ENCODE peak calls at places on chromosomes 6 and 20, in eight cellular contexts. K is breast epithelium, T is PC-9, X is prostate gland, O is heart left ventricle, Y is neuronal stem cell, R is NT2/D1, F is retinal pigment epithelial cell. C is an unnamed sample.

GRCh38 chr20:57326667-57327455 is 2.7 kb upstream of the SPO11 start:
- DNase-seq in K (peak; percentile 77), T (peak; percentile 95), X (peak; percentile 62), O (no peak), Y (no peak), R (peak; percentile 36), F (no peak), C (peak; percentile 31)

GRCh38 chr6:131023834-131024504 is 39.1 kb downstream of the EPB41L2 start:
- DNase-seq in K (no peak), T (peak; percentile 25), X (no peak), O (no peak), Y (no peak), R (no peak), F (no peak), C (no peak)

GRCh38 chr20:61253264-61253639 is 1.2 kb downstream of the CDH4 start:
- DNase-seq in K (no peak), T (no peak), X (no peak), O (no peak), Y (peak; percentile 53), R (no peak), F (no peak), C (peak; percentile 92)

GRCh38 chr6:42131531-42131930 is 10.9 kb downstream of the C6orf132 start:
- DNase-seq in K (no peak), T (peak; percentile 38), X (no peak), O (no peak), Y (no peak), R (no peak), F (peak; percentile 89), C (no peak)

GRCh38 chr6:40516429-40516828 is 70.7 kb downstream of the LRFN2 start:
- DNase-seq in K (no peak), T (no peak), X (no peak), O (no peak), Y (no peak), R (no peak), F (no peak), C (no peak)

GRCh38 chr20:38261054-38261390 is 487 bp upstream of the KIAA1755 start:
- DNase-seq in K (no peak), T (no peak), X (no peak), O (no peak), Y (no peak), R (no peak), F (no peak), C (no peak)

GRCh38 chr6:76852776-76853175 is 610.5 kb downstream of the HTR1B start:
- DNase-seq in K (no peak), T (no peak), X (no peak), O (no peak), Y (no peak), R (no peak), F (no peak), C (no peak)

GRCh38 chr20:59007758-59008511 is 881 bp upstream of the CTSZ start:
- DNase-seq in K (no peak), T (no peak), X (no peak), O (peak; percentile 52), Y (no peak), R (no peak), F (no peak), C (no peak)

DNA sequence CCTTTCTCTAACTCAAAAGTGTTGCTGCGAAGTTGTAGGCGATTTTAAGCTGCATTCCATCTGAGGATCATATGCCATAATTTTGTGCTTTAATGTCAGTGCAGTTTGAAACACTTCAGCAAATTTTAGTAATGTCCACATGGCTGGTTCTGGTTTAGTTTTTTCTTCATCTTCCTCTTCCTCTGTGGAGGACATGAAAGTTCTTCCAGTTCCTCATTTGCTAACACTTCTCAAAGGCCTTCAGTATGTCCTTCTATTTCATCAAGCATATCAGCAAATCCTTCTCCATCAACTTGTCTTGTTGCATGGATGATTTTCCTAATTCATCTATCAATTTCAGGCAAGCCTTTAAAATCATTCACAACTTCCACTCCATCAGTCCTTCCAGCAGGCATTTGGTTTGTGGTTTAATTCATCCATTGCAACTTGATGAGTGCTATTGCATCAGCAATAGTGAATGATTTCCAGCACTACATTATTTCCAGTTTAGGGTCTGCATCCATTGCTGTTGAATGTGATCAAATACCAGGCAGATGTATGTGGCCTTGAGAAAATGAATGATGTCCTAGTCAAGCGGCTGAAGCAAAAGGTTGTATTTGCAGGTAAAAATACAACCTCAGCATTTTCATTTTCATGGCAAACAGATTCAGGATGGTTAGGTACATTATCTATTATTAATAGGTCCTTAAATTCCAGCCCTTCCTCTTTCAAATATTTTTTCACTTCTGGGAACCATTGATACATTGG is 20.2 kb downstream of the SHLD1 start:
- DNase-seq in K (no peak), T (no peak), X (no peak), O (no peak), Y (no peak), R (no peak), F (no peak), C (no peak)
- H3K4me3 ChIP-seq in K (no peak overlapping the region), T (no peak overlapping the region), X (no peak overlapping the region), O (no peak overlapping the region), Y (no peak overlapping the region), R (no peak overlapping the region), F (no peak overlapping the region), C (no peak overlapping the region)

GRCh38 chr20:46307999-46308257 is 370 bp downstream of the CDH22 start:
- DNase-seq in K (no peak), T (no peak), X (no peak), O (no peak), Y (no peak), R (no peak), F (no peak), C (peak; percentile 84)
- H3K4me3 ChIP-seq in K (peak overlapping the region; percentile 51), T (no peak overlapping the region), X (peak overlapping the region; percentile 31), O (peak overlapping the region; percentile 44), Y (peak overlapping the region; percentile 86), R (peak overlapping the region; percentile 64), F (no peak overlapping the region), C (peak overlapping the region; percentile 55)

GRCh38 chr6:22112490-22112889 is 184.3 kb downstream of the PRL start:
- DNase-seq in K (no peak), T (no peak), X (no peak), O (no peak), Y (no peak), R (no peak), F (peak; percentile 18), C (no peak)

GRCh38 chr6:22113046-22113766 is 183.6 kb downstream of the PRL start:
- DNase-seq in K (peak; percentile 24), T (peak; percentile 38), X (no peak), O (peak; percentile 44), Y (no peak), R (no peak), F (peak; percentile 95), C (no peak)

DNA sequence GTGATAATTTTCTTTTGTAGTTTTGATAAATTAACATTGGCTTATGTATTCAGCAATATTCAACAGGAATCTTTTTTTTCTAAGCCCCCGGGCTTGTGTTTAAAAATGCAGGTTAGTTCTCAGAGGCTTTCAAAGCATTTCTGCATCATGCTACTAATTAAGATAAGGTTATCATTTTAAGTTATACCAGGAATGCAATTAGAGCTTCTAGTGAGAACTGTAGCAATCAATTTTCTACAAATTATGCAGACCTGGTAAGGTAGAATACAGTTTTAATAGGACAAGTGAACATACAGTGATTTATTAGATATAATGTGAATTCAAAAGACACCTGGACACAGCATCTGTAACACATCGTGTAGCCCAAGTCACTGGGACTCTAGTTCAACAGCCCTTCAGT is 179.2 kb downstream of the PRL start:
- DNase-seq in K (no peak), T (no peak), X (no peak), O (no peak), Y (no peak), R (no peak), F (no peak), C (no peak)
- H3K4me3 ChIP-seq in K (no peak overlapping the region), T (no peak overlapping the region), X (no peak overlapping the region), O (no peak overlapping the region), Y (no peak overlapping the region), R (no peak overlapping the region), F (no peak overlapping the region), C (no peak overlapping the region)

GRCh38 chr6:165647041-165647440 is 16.0 kb downstream of the PDE10A start:
- DNase-seq in K (no peak), T (no peak), X (peak; percentile 38), O (no peak), Y (no peak), R (no peak), F (no peak), C (no peak)
- H3K4me3 ChIP-seq in K (no peak overlapping the region), T (no peak overlapping the region), X (no peak overlapping the region), O (no peak overlapping the region), Y (no peak overlapping the region), R (no peak overlapping the region), F (no peak overlapping the region), C (no peak overlapping the region)

GRCh38 chr6:49847014-49847413 is 19.3 kb downstream of the CRISP1 start:
- DNase-seq in K (no peak), T (no peak), X (no peak), O (no peak), Y (no peak), R (no peak), F (no peak), C (no peak)
- H3K4me3 ChIP-seq in K (no peak overlapping the region), T (no peak overlapping the region), X (no peak overlapping the region), O (no peak overlapping the region), Y (no peak overlapping the region), R (no peak overlapping the region), F (no peak overlapping the region), C (no peak overlapping the region)

C was measured in H7.